ENCODE peak calls at places on chromosomes 6 and 20, in nine cellular contexts. One of them, this sample, is unnamed. For H3K9me3, the result is how much of the 10 kb centered on the place peaks cover.

GRCh38 chr20:37446286-37447032 is 74.6 kb upstream of the NNAT start:
- DNase-seq in HepG2: no peak
- DNase-seq in PC-9: no peak
- DNase-seq in H9: no peak
- DNase-seq in GM23248: no peak
- DNase-seq in neural progenitor cell: no peak
- DNase-seq in Karpas-422: no peak
- DNase-seq in H1: no peak
- DNase-seq in HCT116: no peak
- DNase-seq in this sample: no peak

GRCh38 chr6:62775427-62776022 is 435.7 kb upstream of the FKBP1C start:
- DNase-seq in HepG2: peak
- DNase-seq in PC-9: no peak
- DNase-seq in H9: no peak
- DNase-seq in GM23248: peak
- DNase-seq in neural progenitor cell: peak
- DNase-seq in Karpas-422: peak
- DNase-seq in H1: no peak
- DNase-seq in HCT116: peak
- DNase-seq in this sample: peak

GRCh38 chr6:119207973-119208725 is 129.7 kb upstream of the FAM184A start:
- DNase-seq in HepG2: no peak
- DNase-seq in PC-9: no peak
- DNase-seq in H9: no peak
- DNase-seq in GM23248: peak
- DNase-seq in neural progenitor cell: no peak
- DNase-seq in Karpas-422: no peak
- DNase-seq in H1: no peak
- DNase-seq in HCT116: peak
- DNase-seq in this sample: no peak

GRCh38 chr6:142523485-142523884 is 221.7 kb downstream of the ADGRG6 start:
- DNase-seq in HepG2: no peak
- DNase-seq in PC-9: no peak
- DNase-seq in H9: no peak
- DNase-seq in GM23248: no peak
- DNase-seq in neural progenitor cell: no peak
- DNase-seq in Karpas-422: no peak
- DNase-seq in H1: no peak
- DNase-seq in HCT116: no peak
- DNase-seq in this sample: no peak

GRCh38 chr20:60403105-60403741 is 445.0 kb downstream of the CDH26 start:
- DNase-seq in HepG2: no peak
- DNase-seq in PC-9: no peak
- DNase-seq in H9: no peak
- DNase-seq in GM23248: no peak
- DNase-seq in neural progenitor cell: no peak
- DNase-seq in Karpas-422: no peak
- DNase-seq in H1: no peak
- DNase-seq in HCT116: no peak
- DNase-seq in this sample: peak

GRCh38 chr6:87407531-87407895 is 259 bp upstream of the CFAP206 start:
- DNase-seq in HepG2: no peak
- DNase-seq in PC-9: no peak
- DNase-seq in H9: no peak
- DNase-seq in GM23248: peak
- DNase-seq in neural progenitor cell: no peak
- DNase-seq in Karpas-422: peak
- DNase-seq in H1: no peak
- DNase-seq in HCT116: peak
- DNase-seq in this sample: peak

GRCh38 chr6:8658391-8658790 is 223.0 kb upstream of the SLC35B3 start:
- DNase-seq in HepG2: no peak
- DNase-seq in PC-9: no peak
- DNase-seq in H9: no peak
- DNase-seq in GM23248: no peak
- DNase-seq in neural progenitor cell: no peak
- DNase-seq in Karpas-422: no peak
- DNase-seq in H1: no peak
- DNase-seq in HCT116: no peak
- DNase-seq in this sample: no peak

GRCh38 chr20:64107736-64108457 is 532 bp upstream of the NPBWR2 start:
- DNase-seq in HepG2: no peak
- DNase-seq in PC-9: no peak
- DNase-seq in H9: no peak
- DNase-seq in GM23248: no peak
- DNase-seq in neural progenitor cell: no peak
- DNase-seq in Karpas-422: peak
- DNase-seq in H1: peak
- DNase-seq in HCT116: no peak
- DNase-seq in this sample: peak

DNA sequence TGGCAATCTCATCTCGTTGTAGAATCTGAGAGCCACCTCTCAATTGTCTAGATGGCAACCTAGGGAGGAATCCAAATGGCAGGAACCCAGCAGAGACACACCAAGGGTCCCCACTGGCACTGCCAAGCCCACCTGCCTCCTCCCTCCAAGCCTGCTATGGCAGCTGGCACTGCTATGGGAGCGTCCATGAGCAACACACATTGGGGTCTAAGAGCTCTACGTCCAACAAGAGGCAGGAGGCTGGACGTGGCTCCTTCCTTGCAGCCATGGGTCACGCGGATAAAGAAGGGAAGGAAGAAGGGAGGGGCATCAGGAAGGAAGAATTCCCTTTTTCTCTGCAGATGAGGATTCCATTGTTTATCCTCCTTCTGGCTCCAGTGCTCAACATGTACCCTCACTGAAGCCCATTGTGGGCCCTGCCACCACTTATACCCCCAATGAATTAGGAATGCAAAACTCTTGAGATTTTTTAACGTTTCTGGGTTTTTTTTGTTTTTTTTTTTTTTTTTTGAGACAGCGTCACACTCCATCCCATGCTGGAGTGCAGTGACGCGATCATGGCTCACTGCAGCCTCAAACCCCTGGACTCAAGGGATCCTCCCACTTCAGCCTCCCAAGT is 17.3 kb downstream of the ATP9A start:
- DNase-seq in HepG2: no peak
- DNase-seq in PC-9: no peak
- DNase-seq in H9: no peak
- DNase-seq in GM23248: peak
- DNase-seq in neural progenitor cell: no peak
- DNase-seq in Karpas-422: no peak
- DNase-seq in H1: no peak
- DNase-seq in HCT116: no peak
- DNase-seq in this sample: no peak
- H2AFZ ChIP-seq in HepG2: no peak
- H2AFZ ChIP-seq in PC-9: peak
- H2AFZ ChIP-seq in H9: no peak
- H2AFZ ChIP-seq in GM23248: peak
- H2AFZ ChIP-seq in neural progenitor cell: no peak
- H2AFZ ChIP-seq in Karpas-422: no peak
- H2AFZ ChIP-seq in H1: no peak
- H2AFZ ChIP-seq in HCT116: no peak
- H2AFZ ChIP-seq in this sample: no peak

GRCh38 chr6:124688369-124688768 is 273.9 kb upstream of the RNF217 start:
- DNase-seq in HepG2: no peak
- DNase-seq in PC-9: no peak
- DNase-seq in H9: no peak
- DNase-seq in GM23248: no peak
- DNase-seq in neural progenitor cell: no peak
- DNase-seq in Karpas-422: no peak
- DNase-seq in H1: no peak
- DNase-seq in HCT116: no peak
- DNase-seq in this sample: no peak
- H3K9me3 ChIP-seq in HepG2: under half
- H3K9me3 ChIP-seq in PC-9: under half
- H3K9me3 ChIP-seq in H9: under half
- H3K9me3 ChIP-seq in GM23248: under half
- H3K9me3 ChIP-seq in neural progenitor cell: under half
- H3K9me3 ChIP-seq in Karpas-422: under half
- H3K9me3 ChIP-seq in H1: under half
- H3K9me3 ChIP-seq in HCT116: under half
- H3K9me3 ChIP-seq in this sample: under half

GRCh38 chr20:33561981-33562601 is 72.2 kb downstream of the CBFA2T2 start:
- DNase-seq in HepG2: peak
- DNase-seq in PC-9: peak
- DNase-seq in H9: peak
- DNase-seq in GM23248: peak
- DNase-seq in neural progenitor cell: peak
- DNase-seq in Karpas-422: no peak
- DNase-seq in H1: no peak
- DNase-seq in HCT116: peak
- DNase-seq in this sample: peak
- H2AFZ ChIP-seq in HepG2: no peak
- H2AFZ ChIP-seq in PC-9: no peak
- H2AFZ ChIP-seq in H9: no peak
- H2AFZ ChIP-seq in GM23248: no peak
- H2AFZ ChIP-seq in neural progenitor cell: no peak
- H2AFZ ChIP-seq in Karpas-422: no peak
- H2AFZ ChIP-seq in H1: no peak
- H2AFZ ChIP-seq in HCT116: no peak
- H2AFZ ChIP-seq in this sample: no peak

DNA sequence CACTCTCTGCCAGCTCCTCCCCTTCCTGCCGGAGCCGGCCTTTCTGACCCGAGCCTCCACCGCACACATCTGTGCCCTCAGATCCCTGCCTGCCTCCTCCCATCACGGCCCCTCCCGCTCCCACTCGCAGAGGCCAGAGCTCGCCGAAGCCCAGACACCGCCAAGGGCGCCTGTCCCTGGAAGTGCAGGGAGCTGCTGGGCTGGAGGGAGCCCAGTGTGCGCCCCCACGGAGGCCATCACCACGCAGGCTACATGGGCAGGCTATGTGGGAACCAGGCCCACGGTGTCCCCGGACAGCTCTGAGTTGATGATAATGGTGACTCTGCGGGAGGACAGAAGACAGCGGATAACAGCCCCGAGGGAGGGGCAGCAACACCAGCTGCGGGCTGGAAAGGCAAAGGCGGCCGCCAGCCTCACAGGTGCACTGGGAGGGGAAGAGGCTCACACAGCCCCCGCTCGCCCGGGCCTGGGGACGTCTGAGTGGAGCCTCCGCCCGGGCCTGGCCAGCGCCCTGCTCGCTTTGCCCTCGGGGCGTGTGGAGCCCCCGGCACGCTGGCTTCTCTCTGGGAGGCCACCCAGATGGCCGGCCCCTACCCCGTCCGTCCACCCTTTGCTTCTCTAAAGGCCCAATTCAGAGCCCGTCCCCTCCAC is 154.9 kb downstream of the DLL1 start:
- DNase-seq in HepG2: no peak
- DNase-seq in PC-9: no peak
- DNase-seq in H9: peak
- DNase-seq in GM23248: no peak
- DNase-seq in neural progenitor cell: no peak
- DNase-seq in Karpas-422: no peak
- DNase-seq in H1: no peak
- DNase-seq in HCT116: no peak
- DNase-seq in this sample: no peak
- H3K9me3 ChIP-seq in HepG2: under half
- H3K9me3 ChIP-seq in PC-9: under half
- H3K9me3 ChIP-seq in H9: under half
- H3K9me3 ChIP-seq in GM23248: under half
- H3K9me3 ChIP-seq in neural progenitor cell: under half
- H3K9me3 ChIP-seq in Karpas-422: under half
- H3K9me3 ChIP-seq in H1: under half
- H3K9me3 ChIP-seq in HCT116: under half
- H3K9me3 ChIP-seq in this sample: under half

This sample was measured in OCI-LY7.